ENCODE peak calls at places on chromosomes 7 and 10, in ten cellular contexts. One of them, this sample, is unnamed.

GRCh38 chr10:659710-660141 is 29.7 kb downstream of the DIP2C start:
- DNase-seq in mesenteric fat pad: no peak
- DNase-seq in activated naive CD4-positive, alpha-beta T cell: no peak
- DNase-seq in cardiac fibroblast: peak
- DNase-seq in dorsolateral prefrontal cortex: no peak
- DNase-seq in endodermal cell: peak
- DNase-seq in stimulated activated CD8-positive, alpha-beta memory T cell treated with anti-CD3 and anti-CD28 coated beads, Interleukin-15, amount 100 ng/mL, for 1 hour: no peak
- DNase-seq in GM03348: peak
- DNase-seq in stimulated activated CD4-positive, alpha-beta T cell treated with anti-CD3 and anti-CD28 coated beads, Interleukin-15, amount 100 ng/mL, for 48 hours: no peak
- DNase-seq in SK-N-SH: no peak
- DNase-seq in this sample: no peak

GRCh38 chr7:121138262-121138933 is 149.9 kb downstream of the CPED1 start:
- DNase-seq in mesenteric fat pad: no peak
- DNase-seq in activated naive CD4-positive, alpha-beta T cell: no peak
- DNase-seq in cardiac fibroblast: no peak
- DNase-seq in dorsolateral prefrontal cortex: no peak
- DNase-seq in endodermal cell: no peak
- DNase-seq in stimulated activated CD8-positive, alpha-beta memory T cell treated with anti-CD3 and anti-CD28 coated beads, Interleukin-15, amount 100 ng/mL, for 1 hour: no peak
- DNase-seq in GM03348: no peak
- DNase-seq in stimulated activated CD4-positive, alpha-beta T cell treated with anti-CD3 and anti-CD28 coated beads, Interleukin-15, amount 100 ng/mL, for 48 hours: no peak
- DNase-seq in SK-N-SH: no peak
- DNase-seq in this sample: no peak

GRCh38 chr7:79051915-79052314 is 401.6 kb downstream of the MAGI2 start:
- DNase-seq in mesenteric fat pad: no peak
- DNase-seq in activated naive CD4-positive, alpha-beta T cell: no peak
- DNase-seq in cardiac fibroblast: peak
- DNase-seq in dorsolateral prefrontal cortex: no peak
- DNase-seq in endodermal cell: no peak
- DNase-seq in stimulated activated CD8-positive, alpha-beta memory T cell treated with anti-CD3 and anti-CD28 coated beads, Interleukin-15, amount 100 ng/mL, for 1 hour: no peak
- DNase-seq in GM03348: no peak
- DNase-seq in stimulated activated CD4-positive, alpha-beta T cell treated with anti-CD3 and anti-CD28 coated beads, Interleukin-15, amount 100 ng/mL, for 48 hours: no peak
- DNase-seq in SK-N-SH: no peak
- DNase-seq in this sample: no peak

GRCh38 chr7:127396184-127396583 is 3.7 kb upstream of the ZNF800 start:
- DNase-seq in mesenteric fat pad: no peak
- DNase-seq in activated naive CD4-positive, alpha-beta T cell: no peak
- DNase-seq in cardiac fibroblast: peak
- DNase-seq in dorsolateral prefrontal cortex: no peak
- DNase-seq in endodermal cell: peak
- DNase-seq in stimulated activated CD8-positive, alpha-beta memory T cell treated with anti-CD3 and anti-CD28 coated beads, Interleukin-15, amount 100 ng/mL, for 1 hour: no peak
- DNase-seq in GM03348: no peak
- DNase-seq in stimulated activated CD4-positive, alpha-beta T cell treated with anti-CD3 and anti-CD28 coated beads, Interleukin-15, amount 100 ng/mL, for 48 hours: peak
- DNase-seq in SK-N-SH: no peak
- DNase-seq in this sample: peak

GRCh38 chr10:80502621-80503583 is 34.8 kb upstream of the SH2D4B start:
- DNase-seq in mesenteric fat pad: peak
- DNase-seq in activated naive CD4-positive, alpha-beta T cell: no peak
- DNase-seq in cardiac fibroblast: no peak
- DNase-seq in dorsolateral prefrontal cortex: no peak
- DNase-seq in endodermal cell: no peak
- DNase-seq in stimulated activated CD8-positive, alpha-beta memory T cell treated with anti-CD3 and anti-CD28 coated beads, Interleukin-15, amount 100 ng/mL, for 1 hour: no peak
- DNase-seq in GM03348: no peak
- DNase-seq in stimulated activated CD4-positive, alpha-beta T cell treated with anti-CD3 and anti-CD28 coated beads, Interleukin-15, amount 100 ng/mL, for 48 hours: no peak
- DNase-seq in SK-N-SH: no peak
- DNase-seq in this sample: no peak

GRCh38 chr10:24417053-24417452 is 208.1 kb downstream of the KIAA1217 start:
- DNase-seq in mesenteric fat pad: no peak
- DNase-seq in activated naive CD4-positive, alpha-beta T cell: no peak
- DNase-seq in cardiac fibroblast: no peak
- DNase-seq in dorsolateral prefrontal cortex: no peak
- DNase-seq in endodermal cell: no peak
- DNase-seq in stimulated activated CD8-positive, alpha-beta memory T cell treated with anti-CD3 and anti-CD28 coated beads, Interleukin-15, amount 100 ng/mL, for 1 hour: no peak
- DNase-seq in GM03348: no peak
- DNase-seq in stimulated activated CD4-positive, alpha-beta T cell treated with anti-CD3 and anti-CD28 coated beads, Interleukin-15, amount 100 ng/mL, for 48 hours: no peak
- DNase-seq in SK-N-SH: no peak
- DNase-seq in this sample: no peak

GRCh38 chr7:47791682-47792081 is 156.6 kb downstream of the PKD1L1 start:
- DNase-seq in mesenteric fat pad: no peak
- DNase-seq in activated naive CD4-positive, alpha-beta T cell: no peak
- DNase-seq in cardiac fibroblast: no peak
- DNase-seq in dorsolateral prefrontal cortex: no peak
- DNase-seq in endodermal cell: no peak
- DNase-seq in stimulated activated CD8-positive, alpha-beta memory T cell treated with anti-CD3 and anti-CD28 coated beads, Interleukin-15, amount 100 ng/mL, for 1 hour: no peak
- DNase-seq in GM03348: no peak
- DNase-seq in stimulated activated CD4-positive, alpha-beta T cell treated with anti-CD3 and anti-CD28 coated beads, Interleukin-15, amount 100 ng/mL, for 48 hours: no peak
- DNase-seq in SK-N-SH: no peak
- DNase-seq in this sample: no peak

GRCh38 chr10:102555781-102556328 is 52.1 kb downstream of the SUFU start:
- DNase-seq in mesenteric fat pad: no peak
- DNase-seq in activated naive CD4-positive, alpha-beta T cell: no peak
- DNase-seq in cardiac fibroblast: peak
- DNase-seq in dorsolateral prefrontal cortex: no peak
- DNase-seq in endodermal cell: no peak
- DNase-seq in stimulated activated CD8-positive, alpha-beta memory T cell treated with anti-CD3 and anti-CD28 coated beads, Interleukin-15, amount 100 ng/mL, for 1 hour: no peak
- DNase-seq in GM03348: peak
- DNase-seq in stimulated activated CD4-positive, alpha-beta T cell treated with anti-CD3 and anti-CD28 coated beads, Interleukin-15, amount 100 ng/mL, for 48 hours: no peak
- DNase-seq in SK-N-SH: no peak
- DNase-seq in this sample: no peak

GRCh38 chr10:3828404-3829192 is 43.6 kb upstream of the KLF6 start:
- DNase-seq in mesenteric fat pad: no peak
- DNase-seq in activated naive CD4-positive, alpha-beta T cell: no peak
- DNase-seq in cardiac fibroblast: peak
- DNase-seq in dorsolateral prefrontal cortex: no peak
- DNase-seq in endodermal cell: no peak
- DNase-seq in stimulated activated CD8-positive, alpha-beta memory T cell treated with anti-CD3 and anti-CD28 coated beads, Interleukin-15, amount 100 ng/mL, for 1 hour: no peak
- DNase-seq in GM03348: peak
- DNase-seq in stimulated activated CD4-positive, alpha-beta T cell treated with anti-CD3 and anti-CD28 coated beads, Interleukin-15, amount 100 ng/mL, for 48 hours: no peak
- DNase-seq in SK-N-SH: no peak
- DNase-seq in this sample: no peak

GRCh38 chr7:351681-352480 is 61.9 kb downstream of the FOXL3 start:
- DNase-seq in mesenteric fat pad: no peak
- DNase-seq in activated naive CD4-positive, alpha-beta T cell: peak
- DNase-seq in cardiac fibroblast: no peak
- DNase-seq in dorsolateral prefrontal cortex: no peak
- DNase-seq in endodermal cell: no peak
- DNase-seq in stimulated activated CD8-positive, alpha-beta memory T cell treated with anti-CD3 and anti-CD28 coated beads, Interleukin-15, amount 100 ng/mL, for 1 hour: peak
- DNase-seq in GM03348: no peak
- DNase-seq in stimulated activated CD4-positive, alpha-beta T cell treated with anti-CD3 and anti-CD28 coated beads, Interleukin-15, amount 100 ng/mL, for 48 hours: peak
- DNase-seq in SK-N-SH: no peak
- DNase-seq in this sample: no peak

GRCh38 chr7:134347567-134347966 is 30.8 kb upstream of the SLC35B4 start:
- DNase-seq in mesenteric fat pad: no peak
- DNase-seq in activated naive CD4-positive, alpha-beta T cell: no peak
- DNase-seq in cardiac fibroblast: no peak
- DNase-seq in dorsolateral prefrontal cortex: no peak
- DNase-seq in endodermal cell: no peak
- DNase-seq in stimulated activated CD8-positive, alpha-beta memory T cell treated with anti-CD3 and anti-CD28 coated beads, Interleukin-15, amount 100 ng/mL, for 1 hour: no peak
- DNase-seq in GM03348: no peak
- DNase-seq in stimulated activated CD4-positive, alpha-beta T cell treated with anti-CD3 and anti-CD28 coated beads, Interleukin-15, amount 100 ng/mL, for 48 hours: no peak
- DNase-seq in SK-N-SH: no peak
- DNase-seq in this sample: no peak

GRCh38 chr7:140121321-140121720 is 55.5 kb downstream of the KDM7A start:
- DNase-seq in mesenteric fat pad: no peak
- DNase-seq in activated naive CD4-positive, alpha-beta T cell: no peak
- DNase-seq in cardiac fibroblast: no peak
- DNase-seq in dorsolateral prefrontal cortex: no peak
- DNase-seq in endodermal cell: no peak
- DNase-seq in stimulated activated CD8-positive, alpha-beta memory T cell treated with anti-CD3 and anti-CD28 coated beads, Interleukin-15, amount 100 ng/mL, for 1 hour: no peak
- DNase-seq in GM03348: no peak
- DNase-seq in stimulated activated CD4-positive, alpha-beta T cell treated with anti-CD3 and anti-CD28 coated beads, Interleukin-15, amount 100 ng/mL, for 48 hours: no peak
- DNase-seq in SK-N-SH: no peak
- DNase-seq in this sample: peak

GRCh38 chr10:77782328-77783061 is 144.1 kb downstream of the DLG5 start:
- DNase-seq in mesenteric fat pad: peak
- DNase-seq in activated naive CD4-positive, alpha-beta T cell: no peak
- DNase-seq in cardiac fibroblast: no peak
- DNase-seq in dorsolateral prefrontal cortex: no peak
- DNase-seq in endodermal cell: no peak
- DNase-seq in stimulated activated CD8-positive, alpha-beta memory T cell treated with anti-CD3 and anti-CD28 coated beads, Interleukin-15, amount 100 ng/mL, for 1 hour: no peak
- DNase-seq in GM03348: no peak
- DNase-seq in stimulated activated CD4-positive, alpha-beta T cell treated with anti-CD3 and anti-CD28 coated beads, Interleukin-15, amount 100 ng/mL, for 48 hours: no peak
- DNase-seq in SK-N-SH: no peak
- DNase-seq in this sample: no peak

GRCh38 chr7:21253740-21254687 is 173.9 kb upstream of the SP4 start:
- DNase-seq in mesenteric fat pad: no peak
- DNase-seq in activated naive CD4-positive, alpha-beta T cell: no peak
- DNase-seq in cardiac fibroblast: peak
- DNase-seq in dorsolateral prefrontal cortex: peak
- DNase-seq in endodermal cell: peak
- DNase-seq in stimulated activated CD8-positive, alpha-beta memory T cell treated with anti-CD3 and anti-CD28 coated beads, Interleukin-15, amount 100 ng/mL, for 1 hour: no peak
- DNase-seq in GM03348: peak
- DNase-seq in stimulated activated CD4-positive, alpha-beta T cell treated with anti-CD3 and anti-CD28 coated beads, Interleukin-15, amount 100 ng/mL, for 48 hours: peak
- DNase-seq in SK-N-SH: peak
- DNase-seq in this sample: peak

GRCh38 chr10:126521354-126521753 is 133.1 kb upstream of the ADAM12 start:
- DNase-seq in mesenteric fat pad: no peak
- DNase-seq in activated naive CD4-positive, alpha-beta T cell: no peak
- DNase-seq in cardiac fibroblast: peak
- DNase-seq in dorsolateral prefrontal cortex: no peak
- DNase-seq in endodermal cell: no peak
- DNase-seq in stimulated activated CD8-positive, alpha-beta memory T cell treated with anti-CD3 and anti-CD28 coated beads, Interleukin-15, amount 100 ng/mL, for 1 hour: no peak
- DNase-seq in GM03348: no peak
- DNase-seq in stimulated activated CD4-positive, alpha-beta T cell treated with anti-CD3 and anti-CD28 coated beads, Interleukin-15, amount 100 ng/mL, for 48 hours: no peak
- DNase-seq in SK-N-SH: no peak
- DNase-seq in this sample: no peak

GRCh38 chr10:110872984-110873569 is 1.3 kb downstream of the PDCD4 start:
- DNase-seq in mesenteric fat pad: no peak
- DNase-seq in activated naive CD4-positive, alpha-beta T cell: no peak
- DNase-seq in cardiac fibroblast: peak
- DNase-seq in dorsolateral prefrontal cortex: no peak
- DNase-seq in endodermal cell: no peak
- DNase-seq in stimulated activated CD8-positive, alpha-beta memory T cell treated with anti-CD3 and anti-CD28 coated beads, Interleukin-15, amount 100 ng/mL, for 1 hour: no peak
- DNase-seq in GM03348: no peak
- DNase-seq in stimulated activated CD4-positive, alpha-beta T cell treated with anti-CD3 and anti-CD28 coated beads, Interleukin-15, amount 100 ng/mL, for 48 hours: no peak
- DNase-seq in SK-N-SH: no peak
- DNase-seq in this sample: no peak

GRCh38 chr10:21336476-21337170 is 188.9 kb downstream of the SKIDA1 start:
- DNase-seq in mesenteric fat pad: no peak
- DNase-seq in activated naive CD4-positive, alpha-beta T cell: no peak
- DNase-seq in cardiac fibroblast: peak
- DNase-seq in dorsolateral prefrontal cortex: no peak
- DNase-seq in endodermal cell: peak
- DNase-seq in stimulated activated CD8-positive, alpha-beta memory T cell treated with anti-CD3 and anti-CD28 coated beads, Interleukin-15, amount 100 ng/mL, for 1 hour: no peak
- DNase-seq in GM03348: peak
- DNase-seq in stimulated activated CD4-positive, alpha-beta T cell treated with anti-CD3 and anti-CD28 coated beads, Interleukin-15, amount 100 ng/mL, for 48 hours: no peak
- DNase-seq in SK-N-SH: no peak
- DNase-seq in this sample: peak